ENCODE peak calls at places on chromosomes 5 and 9, in seven cellular contexts. O is heart left ventricle, L is colonic mucosa, R is thyroid gland, C is uterus, D is brain microvascular endothelial cell, B is A673. A is an unnamed sample.

GRCh38 chr5:7866194-7866593 is 2.6 kb downstream of the FASTKD3 start:
- DNase-seq in O (no peak), L (no peak), R (no peak), C (no peak), D (no peak), B (no peak), A (no peak)

GRCh38 chr5:93057311-93057710 is 523.7 kb downstream of the NR2F1-AS1 start:
- DNase-seq in O (no peak), L (no peak), R (no peak), C (no peak), D (no peak), B (no peak), A (no peak)

GRCh38 chr9:3464033-3464638 is 61.7 kb downstream of the RFX3 start:
- DNase-seq in O (no peak), L (no peak), R (no peak), C (no peak), D (no peak), B (no peak), A (no peak)

GRCh38 chr9:83715221-83715620 is 7.5 kb upstream of the UBQLN1 start:
- DNase-seq in O (no peak), L (no peak), R (no peak), C (no peak), D (no peak), B (no peak), A (no peak)

GRCh38 chr9:98766548-98766947 is 29.8 kb downstream of the ANKS6 start:
- DNase-seq in O (no peak), L (no peak), R (no peak), C (no peak), D (no peak), B (no peak), A (no peak)

GRCh38 chr9:25461416-25461815 is 216.8 kb downstream of the TUSC1 start:
- DNase-seq in O (no peak), L (no peak), R (no peak), C (no peak), D (no peak), B (no peak), A (no peak)

GRCh38 chr5:57887851-57888621 is 405.4 kb upstream of the ACTBL2 start:
- DNase-seq in O (peak; percentile 47), L (peak; percentile 45), R (peak; percentile 53), C (no peak), D (peak; percentile 67), B (peak; percentile 49), A (no peak)

GRCh38 chr9:130149031-130149430 is 23.2 kb upstream of the NCS1 start:
- DNase-seq in O (no peak), L (no peak), R (no peak), C (no peak), D (no peak), B (no peak), A (no peak)

GRCh38 chr9:72858089-72858912 is 94.6 kb downstream of the ALDH1A1 start:
- DNase-seq in O (no peak), L (no peak), R (peak; percentile 42), C (no peak), D (peak; percentile 8), B (peak; percentile 11), A (no peak)

DNA sequence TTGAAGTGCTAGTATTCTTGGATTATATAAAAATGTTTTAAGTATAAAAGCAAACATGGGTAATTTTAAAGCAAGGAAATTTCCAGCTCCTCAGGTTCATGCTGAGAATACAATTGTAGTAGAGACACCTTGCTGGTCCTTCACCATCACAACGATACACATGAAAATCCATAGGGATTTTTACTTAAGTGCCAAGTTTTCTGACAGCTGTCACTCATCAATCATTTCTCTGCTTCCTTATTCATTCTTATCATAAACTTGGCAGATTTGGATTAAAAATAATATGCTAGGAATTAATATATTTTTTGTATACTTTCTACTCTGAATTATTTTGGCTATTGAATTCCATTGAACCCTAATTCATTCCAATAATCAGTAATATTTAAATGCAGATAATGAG is 167.9 kb upstream of the PTGER4 start:
- DNase-seq in O (no peak), L (no peak), R (no peak), C (no peak), D (no peak), B (no peak), A (no peak)
- TF ChIP-seq CTCF in O (no peak), L (no peak), R (no peak), C (no peak), D (no peak), B (no peak), A (no peak)

DNA sequence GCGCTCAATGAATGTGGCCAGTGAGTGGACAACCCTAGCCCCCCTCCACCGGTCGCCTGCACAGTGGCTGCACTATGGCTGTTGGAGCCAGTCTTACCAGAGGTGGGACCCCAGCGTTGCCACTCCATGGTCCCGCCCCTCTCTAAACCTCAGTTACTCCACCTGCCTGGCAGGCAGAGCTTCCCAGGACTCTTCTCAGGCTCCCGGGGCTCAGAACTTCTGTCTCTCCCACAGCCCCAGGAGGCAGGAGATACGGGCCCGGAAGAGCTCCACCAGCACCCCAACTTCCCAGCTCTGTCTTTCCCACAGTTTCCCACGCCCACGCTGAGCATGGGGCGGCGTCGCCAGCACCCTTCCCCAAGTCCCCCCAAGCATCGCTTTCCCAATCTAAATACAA is 975 bp downstream of the RASGEF1C start:
- DNase-seq in O (no peak), L (no peak), R (no peak), C (no peak), D (no peak), B (no peak), A (no peak)
- H3K4me3 ChIP-seq in O (no peak overlapping the region), L (no peak overlapping the region), R (no peak overlapping the region), C (no peak overlapping the region), D (no peak overlapping the region), B (peak overlapping the region; percentile 28), A (peak overlapping the region; percentile 31)

DNA sequence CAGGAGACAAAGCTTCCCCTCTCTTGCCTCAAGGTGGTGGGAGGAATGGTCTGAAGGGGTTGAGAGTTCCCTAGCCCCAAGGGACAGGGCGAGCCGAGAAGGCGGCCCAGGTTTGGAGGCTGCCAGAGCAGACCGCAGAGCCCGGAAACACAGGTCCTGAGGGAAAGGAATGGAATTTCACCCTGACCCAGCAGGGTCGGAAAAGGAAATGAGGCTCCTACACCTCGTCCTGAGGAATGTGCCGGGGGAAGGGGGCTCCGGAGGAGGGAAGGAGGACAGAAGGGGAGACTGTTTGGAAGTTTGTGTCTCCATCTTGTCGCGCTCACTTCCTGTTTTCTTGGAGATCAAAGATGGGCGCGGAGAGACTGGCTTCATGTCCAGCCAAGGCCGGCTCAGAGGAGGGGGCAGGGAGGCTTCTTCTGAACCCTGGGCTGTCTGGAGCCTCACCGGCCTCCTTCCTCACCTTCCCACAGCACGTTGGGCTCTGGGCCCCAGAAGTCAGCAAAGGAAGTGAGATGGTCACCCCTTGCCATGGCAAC is 9.6 kb downstream of the ENG start:
- DNase-seq in O (peak; percentile 75), L (no peak), R (no peak), C (no peak), D (no peak), B (no peak), A (peak; percentile 61)
- H3K27ac ChIP-seq in O (peak overlapping the region; percentile 98), L (peak overlapping the region; percentile 17), R (peak overlapping the region; percentile 56), C (peak overlapping the region; percentile 89), D (peak overlapping the region; percentile 44), B (no peak overlapping the region), A (peak overlapping the region; percentile 91)

GRCh38 chr5:151240891-151241290 is 12.1 kb upstream of the GM2A start:
- DNase-seq in O (no peak), L (no peak), R (no peak), C (no peak), D (no peak), B (no peak), A (no peak)
- TF ChIP-seq CTCF in O (no peak), L (no peak), R (no peak), C (no peak), D (no peak), B (no peak), A (no peak)

DNA sequence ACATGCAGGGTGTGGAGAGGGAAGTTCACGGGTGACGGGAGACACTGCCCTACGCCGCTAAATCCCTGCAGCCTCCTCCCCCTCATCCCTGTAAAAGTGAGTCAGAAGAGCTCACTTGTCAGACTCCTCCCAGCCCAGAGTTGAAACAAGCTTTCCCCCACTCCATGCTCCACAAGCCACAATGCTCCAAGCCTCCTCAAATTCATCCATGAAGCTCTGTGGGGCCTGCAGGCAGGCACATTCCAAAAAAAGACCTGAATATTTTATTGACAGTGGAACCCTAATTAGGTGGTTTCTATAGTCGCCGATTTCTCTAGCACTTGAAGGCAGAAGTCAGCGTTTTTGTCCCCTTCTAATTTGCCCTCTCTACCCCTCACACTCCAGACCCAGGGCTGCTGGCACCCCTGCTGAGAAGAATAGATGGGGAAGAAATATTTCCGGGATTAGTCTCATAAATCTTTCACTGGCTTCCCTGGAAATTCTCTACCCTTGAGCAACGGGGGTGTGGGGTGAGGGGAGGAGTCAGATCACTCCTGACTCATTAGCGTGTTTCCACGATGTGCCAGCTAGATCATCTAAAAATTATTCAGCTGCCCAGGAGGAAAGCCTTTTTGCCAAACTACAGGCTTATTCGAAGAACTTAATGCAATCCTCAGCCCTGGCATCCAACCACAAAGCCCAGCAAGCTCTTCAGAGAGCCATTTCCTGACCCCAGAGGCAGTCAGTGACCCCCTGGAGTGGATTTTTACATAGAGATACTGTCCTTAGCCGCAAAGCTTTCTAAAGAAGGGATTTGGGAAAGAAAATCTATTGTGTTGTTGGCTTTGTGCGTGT is 97.1 kb downstream of the ENC1 start:
- DNase-seq in O (no peak), L (peak; percentile 37), R (peak; percentile 19), C (peak; percentile 42), D (peak; percentile 84), B (peak; percentile 99), A (no peak)
- H3K4me3 ChIP-seq in O (no peak overlapping the region), L (no peak overlapping the region), R (no peak overlapping the region), C (no peak overlapping the region), D (peak overlapping the region; percentile 18), B (peak overlapping the region; percentile 8), A (no peak overlapping the region)